ENCODE peak calls at places on chromosomes 3 and 15, in six cellular contexts. E is breast epithelium, G is HepG2, N is GM23338, H is spleen, Y is K562. K is an unnamed sample. For H3K4me1, the result is how much of the 10 kb centered on the place peaks cover.

GRCh38 chr3:46624976-46625490 is 12.7 kb downstream of the FAM240A start:
- DNase-seq in E (no peak), G (no peak), N (peak), H (no peak), Y (no peak), K (no peak)

GRCh38 chr15:74132681-74133070 is 2.3 kb downstream of the ISLR2 start:
- DNase-seq in E (no peak), G (no peak), N (peak), H (no peak), Y (no peak), K (no peak)

GRCh38 chr3:43166406-43166805 is 60.5 kb upstream of the POMGNT2 start:
- DNase-seq in E (no peak), G (no peak), N (no peak), H (no peak), Y (no peak), K (no peak)

GRCh38 chr15:36415643-36416042 is 163.8 kb upstream of the CDIN1 start:
- DNase-seq in E (no peak), G (no peak), N (no peak), H (no peak), Y (no peak), K (no peak)

GRCh38 chr3:67790043-67790442 is 135.6 kb upstream of the SUCLG2 start:
- DNase-seq in E (no peak), G (peak), N (peak), H (no peak), Y (peak), K (no peak)

GRCh38 chr15:85406916-85407315 is 26.5 kb downstream of the AKAP13 start:
- DNase-seq in E (no peak), G (no peak), N (no peak), H (no peak), Y (no peak), K (no peak)

GRCh38 chr15:74209997-74210573 is 7.5 kb upstream of the STRA6 start:
- DNase-seq in E (no peak), G (no peak), N (no peak), H (no peak), Y (no peak), K (no peak)

GRCh38 chr3:60652829-60653228 is 598.4 kb downstream of the FHIT start:
- DNase-seq in E (no peak), G (no peak), N (no peak), H (no peak), Y (no peak), K (no peak)

GRCh38 chr3:8996681-8997121 is 33.4 kb upstream of the RAD18 start:
- DNase-seq in E (peak), G (peak), N (peak), H (peak), Y (no peak), K (peak)

GRCh38 chr15:65165875-65166274 is 19.3 kb downstream of the CLPX start:
- DNase-seq in E (no peak), G (no peak), N (no peak), H (no peak), Y (no peak), K (no peak)

GRCh38 chr3:129723558-129724324 is 117.3 kb upstream of the PLXND1 start:
- DNase-seq in E (peak), G (no peak), N (no peak), H (no peak), Y (no peak), K (no peak)

GRCh38 chr3:5657109-5657508 is 469.6 kb downstream of the EDEM1 start:
- DNase-seq in E (no peak), G (no peak), N (no peak), H (no peak), Y (no peak), K (no peak)

GRCh38 chr3:125145751-125146475 is 66.6 kb downstream of the SLC12A8 start:
- DNase-seq in E (no peak), G (no peak), N (no peak), H (no peak), Y (no peak), K (no peak)

GRCh38 chr3:63918321-63918720 is 6.1 kb upstream of the SCAANT1 start:
- DNase-seq in E (no peak), G (no peak), N (no peak), H (no peak), Y (no peak), K (no peak)

GRCh38 chr15:85764649-85765277 is 30.0 kb downstream of the KLHL25 start:
- DNase-seq in E (no peak), G (no peak), N (no peak), H (no peak), Y (no peak), K (no peak)

GRCh38 chr3:71586810-71587242 is 3.3 kb upstream of the FOXP1 start:
- DNase-seq in E (no peak), G (no peak), N (no peak), H (no peak), Y (no peak), K (no peak)

GRCh38 chr3:63193647-63194046 is 84.5 kb upstream of the SYNPR start:
- DNase-seq in E (no peak), G (peak), N (peak), H (no peak), Y (no peak), K (no peak)

DNA sequence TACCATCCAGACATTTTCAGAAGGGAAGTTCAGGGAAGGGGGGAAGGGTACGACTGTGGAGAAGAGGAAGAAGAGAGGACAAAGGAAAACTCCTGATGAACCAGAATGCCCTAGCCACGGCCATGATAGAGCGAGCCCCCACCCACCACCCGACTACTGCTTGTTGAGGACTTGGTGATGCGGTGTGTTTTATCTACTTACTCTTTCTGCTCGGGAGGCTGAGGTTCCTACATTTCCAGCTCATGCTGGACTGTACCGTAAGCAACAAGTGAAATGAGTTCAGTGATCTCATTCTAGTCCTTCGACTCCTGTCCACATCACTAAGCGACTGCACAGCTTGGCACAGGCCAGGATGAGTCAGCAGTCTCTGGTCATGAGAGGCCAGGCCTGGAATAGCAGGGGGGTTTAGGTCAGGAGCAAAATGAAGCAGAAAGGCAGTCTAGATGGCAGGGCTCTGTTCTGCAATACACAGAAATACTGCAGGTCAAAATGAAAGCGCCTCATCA is 330.9 kb downstream of the TIGIT start:
- DNase-seq in E (peak), G (peak), N (no peak), H (peak), Y (no peak), K (no peak)
- H3K4me3 ChIP-seq in E (peak), G (peak), N (no peak), H (no peak), Y (no peak), K (peak)

GRCh38 chr15:90232196-90232595 is 1.5 kb downstream of the CIB1 start:
- DNase-seq in E (no peak), G (no peak), N (no peak), H (peak), Y (no peak), K (no peak)

GRCh38 chr15:90230071-90230494 is 3.7 kb downstream of the CIB1 start:
- DNase-seq in E (no peak), G (no peak), N (no peak), H (no peak), Y (no peak), K (no peak)

GRCh38 chr15:90230610-90231009 is 3.1 kb downstream of the CIB1 start:
- DNase-seq in E (no peak), G (no peak), N (no peak), H (peak), Y (no peak), K (no peak)

GRCh38 chr15:90232941-90233700 is 620 bp downstream of the CIB1 start:
- DNase-seq in E (peak), G (peak), N (peak), H (peak), Y (peak), K (no peak)

GRCh38 chr15:90231028-90232017 is 2.4 kb downstream of the CIB1 start:
- DNase-seq in E (no peak), G (no peak), N (no peak), H (peak), Y (no peak), K (no peak)
- TF ChIP-seq POLR2AphosphoS5 in E (no peak), G (no peak), N (no peak), H (peak), Y (no peak), K (peak)

GRCh38 chr15:40084657-40085056 is 24.0 kb downstream of the BMF start:
- DNase-seq in E (no peak), G (no peak), N (no peak), H (peak), Y (no peak), K (no peak)
- H3K4me1 ChIP-seq in E (under half), G (half or more), N (half or more), H (under half), Y (under half), K (half or more)

GRCh38 chr15:69081310-69082004 is 67.0 kb downstream of the NOX5 start:
- DNase-seq in E (peak), G (no peak), N (peak), H (no peak), Y (no peak), K (no peak)

GRCh38 chr15:69080958-69081248 is 66.4 kb downstream of the NOX5 start:
- DNase-seq in E (no peak), G (no peak), N (no peak), H (no peak), Y (no peak), K (no peak)

GRCh38 chr15:69082556-69082955 is 68.1 kb downstream of the NOX5 start:
- DNase-seq in E (no peak), G (peak), N (no peak), H (no peak), Y (no peak), K (no peak)

GRCh38 chr15:69080203-69080957 is 65.9 kb downstream of the NOX5 start:
- DNase-seq in E (no peak), G (no peak), N (peak), H (no peak), Y (no peak), K (no peak)

GRCh38 chr15:69082041-69082502 is 67.6 kb downstream of the NOX5 start:
- DNase-seq in E (no peak), G (no peak), N (no peak), H (no peak), Y (no peak), K (no peak)
- H3K4me3 ChIP-seq in E (peak), G (no peak), N (no peak), H (no peak), Y (no peak), K (no peak)

DNA sequence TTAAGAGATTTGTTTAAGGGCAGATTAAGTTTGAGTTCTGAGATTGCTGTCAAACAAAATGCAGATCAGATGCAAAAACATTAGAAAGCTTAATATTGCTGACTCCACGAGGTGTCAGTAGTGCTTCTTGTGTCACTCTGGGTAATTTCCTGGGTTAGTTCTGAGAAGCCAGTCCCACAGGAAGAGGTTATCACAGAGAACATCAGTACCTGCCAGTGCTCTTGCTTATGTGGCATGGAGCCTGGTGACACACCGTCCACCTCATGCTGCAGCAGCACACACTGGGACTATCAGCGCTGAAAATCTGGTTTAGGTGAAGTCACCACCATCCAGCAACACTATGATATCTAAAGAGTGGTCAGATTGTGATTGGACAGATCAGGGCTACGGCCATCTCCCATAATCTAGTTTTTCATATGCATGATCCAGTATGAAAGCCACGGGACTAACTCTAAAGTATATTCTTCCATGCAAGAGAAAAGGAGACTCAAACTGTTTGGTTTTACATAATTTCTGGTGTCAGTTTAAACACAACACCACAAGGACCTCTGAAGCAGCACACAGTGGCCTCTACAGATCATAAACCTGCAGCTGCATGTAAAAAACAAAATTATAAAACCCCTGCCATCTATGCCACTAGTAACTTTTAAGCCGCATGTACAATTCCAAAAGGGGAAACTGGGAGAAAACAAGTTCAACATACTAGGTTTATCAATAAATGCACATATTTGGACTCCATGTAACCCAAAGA is 36.1 kb upstream of the MYO5C start:
- DNase-seq in E (peak), G (peak), N (peak), H (no peak), Y (no peak), K (no peak)
- TF ChIP-seq POLR2AphosphoS5 in E (no peak), G (no peak), N (no peak), H (no peak), Y (no peak), K (no peak)

DNA sequence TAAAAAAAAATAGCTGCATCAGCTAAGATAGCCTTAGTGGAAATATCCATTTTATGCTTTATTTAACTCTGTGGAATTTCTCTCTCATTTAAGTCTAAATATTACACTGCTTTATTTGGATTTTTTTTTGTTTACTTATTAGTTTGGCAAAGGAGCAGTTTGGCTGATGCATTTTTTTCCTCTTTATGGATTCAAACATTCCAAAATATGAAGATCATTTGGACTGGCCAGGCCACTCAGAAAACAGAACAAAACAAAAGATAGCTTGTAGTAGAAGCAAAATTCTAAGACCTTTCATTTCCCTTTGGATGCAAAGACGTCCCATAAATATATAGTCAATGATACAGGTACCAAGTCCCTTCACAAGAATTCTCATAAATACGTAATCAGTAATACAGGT is 707.3 kb upstream of the UBE2E2 start:
- DNase-seq in E (no peak), G (no peak), N (no peak), H (no peak), Y (no peak), K (no peak)
- H3K4me1 ChIP-seq in E (under half), G (under half), N (under half), H (under half), Y (under half), K (under half)

GRCh38 chr3:119703900-119704531 is 1.2 kb downstream of the CFAP91 start:
- DNase-seq in E (no peak), G (peak), N (no peak), H (no peak), Y (no peak), K (no peak)
- H3K4me3 ChIP-seq in E (peak), G (no peak), N (peak), H (no peak), Y (no peak), K (peak)

DNA sequence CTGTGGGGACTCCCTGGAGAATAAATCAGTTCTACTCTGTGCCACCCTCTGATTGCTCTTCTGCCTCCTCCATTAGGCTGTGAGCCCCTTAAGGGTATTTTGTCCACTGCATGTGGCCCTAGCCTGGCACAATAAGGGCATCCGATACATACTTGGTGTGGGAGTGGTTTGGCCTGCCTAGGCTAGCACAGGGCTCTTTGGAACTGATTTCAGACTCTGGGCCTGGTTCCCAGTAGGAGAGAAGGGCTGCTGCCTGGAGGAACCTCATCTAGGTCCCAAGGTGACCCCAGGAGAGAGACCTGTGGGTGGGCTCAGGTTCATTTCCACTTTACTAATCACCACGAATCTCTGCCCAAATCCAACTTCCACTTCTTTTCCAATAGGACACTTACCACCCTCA is 5.3 kb upstream of the CTDSPL start:
- DNase-seq in E (peak), G (no peak), N (no peak), H (no peak), Y (no peak), K (no peak)
- TF ChIP-seq POLR2AphosphoS5 in E (no peak), G (no peak), N (no peak), H (no peak), Y (no peak), K (no peak)